ENCODE peak calls at places on chromosome 12, in five cellular contexts. One of them, this sample, is unnamed.

GRCh38 chr12:92915365-92915764 is 13.7 kb downstream of the EEA1 start:
- DNase-seq in testis: no peak
- DNase-seq in IMR-90: no peak
- DNase-seq in CD4-positive, alpha-beta T cell: no peak
- DNase-seq in neural progenitor cell: no peak
- DNase-seq in this sample: no peak

GRCh38 chr12:4588916-4589315 is 26.9 kb downstream of the DYRK4 start:
- DNase-seq in testis: no peak
- DNase-seq in IMR-90: no peak
- DNase-seq in CD4-positive, alpha-beta T cell: no peak
- DNase-seq in neural progenitor cell: no peak
- DNase-seq in this sample: no peak

GRCh38 chr12:64522807-64523206 is 70.9 kb downstream of the TBK1 start:
- DNase-seq in testis: no peak
- DNase-seq in IMR-90: peak; percentile 22
- DNase-seq in CD4-positive, alpha-beta T cell: no peak
- DNase-seq in neural progenitor cell: no peak
- DNase-seq in this sample: no peak

GRCh38 chr12:18981732-18982131 is 147.8 kb upstream of the PLEKHA5 start:
- DNase-seq in testis: no peak
- DNase-seq in IMR-90: no peak
- DNase-seq in CD4-positive, alpha-beta T cell: no peak
- DNase-seq in neural progenitor cell: no peak
- DNase-seq in this sample: no peak

GRCh38 chr12:4586500-4586899 is 24.5 kb downstream of the DYRK4 start:
- DNase-seq in testis: no peak
- DNase-seq in IMR-90: no peak
- DNase-seq in CD4-positive, alpha-beta T cell: no peak
- DNase-seq in neural progenitor cell: no peak
- DNase-seq in this sample: no peak

GRCh38 chr12:12294215-12295005 is 27.6 kb upstream of the LRP6 start:
- DNase-seq in testis: no peak
- DNase-seq in IMR-90: no peak
- DNase-seq in CD4-positive, alpha-beta T cell: no peak
- DNase-seq in neural progenitor cell: peak; percentile 37
- DNase-seq in this sample: no peak

GRCh38 chr12:30996255-30996654 is 69.7 kb downstream of the TSPAN11 start:
- DNase-seq in testis: no peak
- DNase-seq in IMR-90: peak; percentile 76
- DNase-seq in CD4-positive, alpha-beta T cell: no peak
- DNase-seq in neural progenitor cell: no peak
- DNase-seq in this sample: no peak

GRCh38 chr12:5000204-5000603 is 43.5 kb upstream of the KCNA5 start:
- DNase-seq in testis: no peak
- DNase-seq in IMR-90: no peak
- DNase-seq in CD4-positive, alpha-beta T cell: no peak
- DNase-seq in neural progenitor cell: no peak
- DNase-seq in this sample: no peak

GRCh38 chr12:111455448-111456320 is 50.0 kb downstream of the SH2B3 start:
- DNase-seq in testis: peak; percentile 15
- DNase-seq in IMR-90: peak; percentile 81
- DNase-seq in CD4-positive, alpha-beta T cell: no peak
- DNase-seq in neural progenitor cell: no peak
- DNase-seq in this sample: no peak

GRCh38 chr12:112907415-112908157 is 824 bp downstream of the OAS1 start:
- DNase-seq in testis: no peak
- DNase-seq in IMR-90: no peak
- DNase-seq in CD4-positive, alpha-beta T cell: no peak
- DNase-seq in neural progenitor cell: no peak
- DNase-seq in this sample: no peak

GRCh38 chr12:43222796-43223195 is 329.2 kb downstream of the ADAMTS20 start:
- DNase-seq in testis: no peak
- DNase-seq in IMR-90: no peak
- DNase-seq in CD4-positive, alpha-beta T cell: no peak
- DNase-seq in neural progenitor cell: no peak
- DNase-seq in this sample: no peak

GRCh38 chr12:102912258-102912657 is 4.8 kb downstream of the PAH start:
- DNase-seq in testis: no peak
- DNase-seq in IMR-90: no peak
- DNase-seq in CD4-positive, alpha-beta T cell: no peak
- DNase-seq in neural progenitor cell: no peak
- DNase-seq in this sample: no peak

GRCh38 chr12:88650715-88651114 is 70.4 kb upstream of the KITLG start:
- DNase-seq in testis: no peak
- DNase-seq in IMR-90: peak; percentile 89
- DNase-seq in CD4-positive, alpha-beta T cell: no peak
- DNase-seq in neural progenitor cell: no peak
- DNase-seq in this sample: no peak

GRCh38 chr12:131834798-131835615 is 6.8 kb downstream of the MMP17 start:
- DNase-seq in testis: no peak
- DNase-seq in IMR-90: no peak
- DNase-seq in CD4-positive, alpha-beta T cell: no peak
- DNase-seq in neural progenitor cell: no peak
- DNase-seq in this sample: no peak

GRCh38 chr12:15982071-15982470 is 70.9 kb downstream of the DERA start:
- DNase-seq in testis: no peak
- DNase-seq in IMR-90: peak; percentile 17
- DNase-seq in CD4-positive, alpha-beta T cell: no peak
- DNase-seq in neural progenitor cell: no peak
- DNase-seq in this sample: no peak

GRCh38 chr12:1592444-1593231 is 1.7 kb downstream of the FBXL14 start:
- DNase-seq in testis: peak; percentile 61
- DNase-seq in IMR-90: peak; percentile 84
- DNase-seq in CD4-positive, alpha-beta T cell: peak; percentile 57
- DNase-seq in neural progenitor cell: peak; percentile 80
- DNase-seq in this sample: peak; percentile 39

GRCh38 chr12:74337951-74338350 is 199.7 kb upstream of the ATXN7L3B start:
- DNase-seq in testis: no peak
- DNase-seq in IMR-90: peak; percentile 64
- DNase-seq in CD4-positive, alpha-beta T cell: no peak
- DNase-seq in neural progenitor cell: no peak
- DNase-seq in this sample: no peak

GRCh38 chr12:93010461-93010860 is 81.4 kb upstream of the EEA1 start:
- DNase-seq in testis: no peak
- DNase-seq in IMR-90: no peak
- DNase-seq in CD4-positive, alpha-beta T cell: no peak
- DNase-seq in neural progenitor cell: no peak
- DNase-seq in this sample: no peak

GRCh38 chr12:33438890-33439586 is 581 bp downstream of the SYT10 start:
- DNase-seq in testis: peak; percentile 28
- DNase-seq in IMR-90: no peak
- DNase-seq in CD4-positive, alpha-beta T cell: no peak
- DNase-seq in neural progenitor cell: peak; percentile 51
- DNase-seq in this sample: peak; percentile 9

GRCh38 chr12:46983959-46984833 is 95.2 kb upstream of the PCED1B start:
- DNase-seq in testis: peak; percentile 51
- DNase-seq in IMR-90: peak; percentile 75
- DNase-seq in CD4-positive, alpha-beta T cell: peak; percentile 16
- DNase-seq in neural progenitor cell: peak; percentile 77
- DNase-seq in this sample: peak; percentile 10

GRCh38 chr12:110233212-110233903 is 47.7 kb upstream of the ATP2A2 start:
- DNase-seq in testis: no peak
- DNase-seq in IMR-90: no peak
- DNase-seq in CD4-positive, alpha-beta T cell: no peak
- DNase-seq in neural progenitor cell: no peak
- DNase-seq in this sample: no peak

GRCh38 chr12:113005759-113006158 is 27.4 kb downstream of the OAS2 start:
- DNase-seq in testis: no peak
- DNase-seq in IMR-90: no peak
- DNase-seq in CD4-positive, alpha-beta T cell: no peak
- DNase-seq in neural progenitor cell: peak; percentile 55
- DNase-seq in this sample: no peak

GRCh38 chr12:990649-991349 is at the start of gene ERC1:
- DNase-seq in testis: peak; percentile 91
- DNase-seq in IMR-90: peak; percentile 87
- DNase-seq in CD4-positive, alpha-beta T cell: peak; percentile 86
- DNase-seq in neural progenitor cell: peak; percentile 92
- DNase-seq in this sample: peak; percentile 85

DNA sequence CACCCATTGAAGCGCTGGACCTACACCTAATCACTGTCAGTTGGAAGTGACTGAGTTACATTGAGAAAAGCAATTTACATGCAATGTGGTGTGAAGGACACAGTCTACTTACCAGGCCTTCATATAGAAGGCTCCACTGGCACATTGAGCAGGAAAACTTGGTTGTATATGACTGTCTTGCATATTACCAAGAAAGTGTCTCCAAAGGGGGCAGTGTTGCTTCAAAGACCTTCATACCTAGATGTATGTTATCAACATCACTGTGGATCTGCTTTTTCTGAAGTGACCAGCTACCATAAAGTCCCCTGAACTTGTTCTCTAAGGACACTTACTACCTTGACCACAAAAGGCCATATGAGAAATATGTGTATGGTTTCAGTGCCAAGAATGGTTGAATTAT is 64.1 kb downstream of the NELL2 start:
- DNase-seq in testis: no peak
- DNase-seq in IMR-90: no peak
- DNase-seq in CD4-positive, alpha-beta T cell: peak; percentile 25
- DNase-seq in neural progenitor cell: no peak
- DNase-seq in this sample: no peak
- TF ChIP-seq CTCF in testis: no peak
- TF ChIP-seq CTCF in IMR-90: no peak
- TF ChIP-seq CTCF in CD4-positive, alpha-beta T cell: peak; percentile 68
- TF ChIP-seq CTCF in neural progenitor cell: peak; percentile 23
- TF ChIP-seq CTCF in this sample: peak; percentile 21

DNA sequence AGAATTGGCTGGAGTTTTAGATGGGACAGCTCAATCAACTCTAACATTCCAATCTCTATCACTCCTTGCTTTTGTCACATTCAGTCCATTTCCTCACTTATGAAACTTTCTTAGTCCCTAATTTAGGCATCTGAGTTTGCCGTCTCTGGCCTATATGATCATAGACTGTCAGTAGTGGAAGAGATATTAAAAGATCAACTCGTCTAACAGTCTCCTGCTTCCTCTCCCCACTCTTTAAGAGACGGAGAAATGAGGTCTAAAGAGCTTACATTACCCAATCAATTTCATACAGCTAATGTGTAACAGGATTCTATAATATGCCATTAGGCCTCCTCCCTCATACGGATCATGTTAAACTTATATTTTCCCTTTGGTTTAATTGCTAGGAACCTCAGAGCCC is 6.6 kb upstream of the ATP23 start:
- DNase-seq in testis: no peak
- DNase-seq in IMR-90: no peak
- DNase-seq in CD4-positive, alpha-beta T cell: no peak
- DNase-seq in neural progenitor cell: no peak
- DNase-seq in this sample: no peak
- TF ChIP-seq CTCF in testis: no peak
- TF ChIP-seq CTCF in IMR-90: no peak
- TF ChIP-seq CTCF in CD4-positive, alpha-beta T cell: no peak
- TF ChIP-seq CTCF in neural progenitor cell: no peak
- TF ChIP-seq CTCF in this sample: no peak

GRCh38 chr12:9273276-9273675 is 65.1 kb upstream of the PZP start:
- DNase-seq in testis: no peak
- DNase-seq in IMR-90: peak; percentile 58
- DNase-seq in CD4-positive, alpha-beta T cell: no peak
- DNase-seq in neural progenitor cell: no peak
- DNase-seq in this sample: no peak

GRCh38 chr12:9271875-9272274 is 63.7 kb upstream of the PZP start:
- DNase-seq in testis: no peak
- DNase-seq in IMR-90: no peak
- DNase-seq in CD4-positive, alpha-beta T cell: no peak
- DNase-seq in neural progenitor cell: no peak
- DNase-seq in this sample: no peak

DNA sequence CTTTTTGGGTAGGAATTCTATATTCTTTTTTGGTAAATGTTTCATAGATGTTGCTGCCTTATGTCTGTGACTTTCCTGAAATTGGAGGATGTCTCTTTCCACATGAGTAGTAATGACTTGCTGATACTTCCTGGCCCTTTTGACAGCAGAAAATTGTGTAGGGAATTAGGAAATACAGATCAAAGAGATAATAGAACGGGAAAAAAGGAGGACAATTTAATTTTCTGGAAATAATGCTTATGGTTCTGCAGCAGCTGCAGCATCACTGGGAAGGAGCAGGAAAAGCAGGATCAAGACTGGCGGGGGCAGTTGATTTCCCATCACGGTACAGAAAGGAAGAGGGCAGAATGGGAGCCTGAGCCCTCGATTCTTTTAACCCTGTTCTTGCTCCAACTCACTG is 68.8 kb upstream of the PZP start:
- DNase-seq in testis: no peak
- DNase-seq in IMR-90: no peak
- DNase-seq in CD4-positive, alpha-beta T cell: no peak
- DNase-seq in neural progenitor cell: no peak
- DNase-seq in this sample: no peak
- TF ChIP-seq CTCF in testis: no peak
- TF ChIP-seq CTCF in IMR-90: no peak
- TF ChIP-seq CTCF in CD4-positive, alpha-beta T cell: no peak
- TF ChIP-seq CTCF in neural progenitor cell: no peak
- TF ChIP-seq CTCF in this sample: no peak

DNA sequence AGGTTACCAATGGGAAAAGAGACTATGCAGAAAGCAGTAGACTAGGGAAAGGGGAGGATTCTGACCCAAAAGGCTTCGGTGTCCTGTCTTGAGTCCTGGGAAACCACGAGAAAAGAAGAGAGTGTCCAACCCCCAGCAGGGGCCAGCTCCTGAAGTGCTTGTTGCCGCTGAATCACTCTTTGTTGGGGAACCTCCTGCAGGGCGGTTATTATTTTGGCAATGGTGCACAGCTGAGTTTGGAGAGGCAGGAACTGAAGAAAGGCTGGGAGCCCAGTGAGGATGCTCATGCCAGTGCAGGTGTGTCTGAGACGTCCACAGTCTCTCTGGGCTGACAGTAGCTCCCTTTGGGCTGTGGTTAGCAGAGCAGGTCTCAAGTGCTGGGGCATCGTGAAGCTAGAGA is 97.6 kb downstream of the PLXNC1 start:
- DNase-seq in testis: no peak
- DNase-seq in IMR-90: no peak
- DNase-seq in CD4-positive, alpha-beta T cell: no peak
- DNase-seq in neural progenitor cell: no peak
- DNase-seq in this sample: no peak
- TF ChIP-seq CTCF in testis: no peak
- TF ChIP-seq CTCF in IMR-90: no peak
- TF ChIP-seq CTCF in CD4-positive, alpha-beta T cell: no peak
- TF ChIP-seq CTCF in neural progenitor cell: no peak
- TF ChIP-seq CTCF in this sample: no peak

DNA sequence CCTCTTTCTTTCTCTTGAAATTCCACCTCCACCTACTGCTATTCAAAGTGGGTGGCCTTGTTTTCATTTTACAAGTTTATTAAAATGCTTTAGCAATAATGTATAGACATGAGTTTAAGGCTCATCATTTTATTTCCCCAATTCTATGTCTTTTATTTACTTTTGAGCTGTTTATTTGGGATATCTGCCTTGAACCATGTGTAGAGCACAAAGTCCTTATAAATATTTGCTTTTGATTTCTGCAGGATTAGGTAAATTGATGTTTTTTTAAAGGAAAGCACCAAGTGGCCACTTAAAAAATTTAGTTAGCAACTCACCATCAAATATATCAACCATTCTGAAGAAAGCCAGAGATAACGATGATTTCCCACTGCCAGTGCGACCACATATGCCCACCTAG is 39.8 kb upstream of the KCNJ8 start:
- DNase-seq in testis: no peak
- DNase-seq in IMR-90: no peak
- DNase-seq in CD4-positive, alpha-beta T cell: no peak
- DNase-seq in neural progenitor cell: no peak
- DNase-seq in this sample: no peak
- TF ChIP-seq CTCF in testis: no peak
- TF ChIP-seq CTCF in IMR-90: no peak
- TF ChIP-seq CTCF in CD4-positive, alpha-beta T cell: no peak
- TF ChIP-seq CTCF in neural progenitor cell: no peak
- TF ChIP-seq CTCF in this sample: no peak

GRCh38 chr12:85029456-85029855 is 6.6 kb downstream of the TSPAN19 start:
- DNase-seq in testis: no peak
- DNase-seq in IMR-90: peak; percentile 26
- DNase-seq in CD4-positive, alpha-beta T cell: no peak
- DNase-seq in neural progenitor cell: peak; percentile 61
- DNase-seq in this sample: no peak
- TF ChIP-seq CTCF in testis: peak; percentile 36
- TF ChIP-seq CTCF in IMR-90: peak; percentile 62
- TF ChIP-seq CTCF in CD4-positive, alpha-beta T cell: peak; percentile 49
- TF ChIP-seq CTCF in neural progenitor cell: peak; percentile 76
- TF ChIP-seq CTCF in this sample: peak; percentile 78

This sample was measured in neural crest cell.